ENCODE peak calls at places on chromosomes 16 and 17, in ten cellular contexts. One of them, this sample, is unnamed.

GRCh38 chr17:73625006-73625405 is 19.2 kb downstream of the SDK2 start:
- DNase-seq in uterus: no peak
- DNase-seq in esophagus muscularis mucosa: no peak
- DNase-seq in IMR-90: no peak
- DNase-seq in right lobe of liver: no peak
- DNase-seq in ovary: no peak
- DNase-seq in H54: no peak
- DNase-seq in Peyer's patch: no peak
- DNase-seq in body of pancreas: no peak
- DNase-seq in A549: no peak
- DNase-seq in this sample: no peak

GRCh38 chr17:61309857-61310256 is 89.8 kb upstream of the TBX2 start:
- DNase-seq in uterus: no peak
- DNase-seq in esophagus muscularis mucosa: no peak
- DNase-seq in IMR-90: peak
- DNase-seq in right lobe of liver: no peak
- DNase-seq in ovary: no peak
- DNase-seq in H54: peak
- DNase-seq in Peyer's patch: no peak
- DNase-seq in body of pancreas: no peak
- DNase-seq in A549: no peak
- DNase-seq in this sample: no peak

GRCh38 chr16:69114976-69115355 is 9.5 kb downstream of the HAS3 start:
- DNase-seq in uterus: no peak
- DNase-seq in esophagus muscularis mucosa: no peak
- DNase-seq in IMR-90: no peak
- DNase-seq in right lobe of liver: no peak
- DNase-seq in ovary: no peak
- DNase-seq in H54: no peak
- DNase-seq in Peyer's patch: no peak
- DNase-seq in body of pancreas: no peak
- DNase-seq in A549: no peak
- DNase-seq in this sample: no peak

GRCh38 chr17:39002991-39003715 is 36.0 kb upstream of the FBXO47 start:
- DNase-seq in uterus: peak
- DNase-seq in esophagus muscularis mucosa: peak
- DNase-seq in IMR-90: no peak
- DNase-seq in right lobe of liver: no peak
- DNase-seq in ovary: no peak
- DNase-seq in H54: no peak
- DNase-seq in Peyer's patch: peak
- DNase-seq in body of pancreas: peak
- DNase-seq in A549: no peak
- DNase-seq in this sample: peak

GRCh38 chr17:4436846-4437245 is 3.1 kb downstream of the SPNS3 start:
- DNase-seq in uterus: no peak
- DNase-seq in esophagus muscularis mucosa: no peak
- DNase-seq in IMR-90: no peak
- DNase-seq in right lobe of liver: no peak
- DNase-seq in ovary: no peak
- DNase-seq in H54: no peak
- DNase-seq in Peyer's patch: no peak
- DNase-seq in body of pancreas: no peak
- DNase-seq in A549: no peak
- DNase-seq in this sample: no peak

GRCh38 chr16:31125844-31126243 is 8.4 kb downstream of the KAT8 start:
- DNase-seq in uterus: no peak
- DNase-seq in esophagus muscularis mucosa: no peak
- DNase-seq in IMR-90: no peak
- DNase-seq in right lobe of liver: no peak
- DNase-seq in ovary: no peak
- DNase-seq in H54: no peak
- DNase-seq in Peyer's patch: no peak
- DNase-seq in body of pancreas: no peak
- DNase-seq in A549: no peak
- DNase-seq in this sample: no peak

GRCh38 chr17:17561408-17562144 is 29.9 kb downstream of the PEMT start:
- DNase-seq in uterus: no peak
- DNase-seq in esophagus muscularis mucosa: no peak
- DNase-seq in IMR-90: no peak
- DNase-seq in right lobe of liver: peak
- DNase-seq in ovary: no peak
- DNase-seq in H54: no peak
- DNase-seq in Peyer's patch: peak
- DNase-seq in body of pancreas: peak
- DNase-seq in A549: no peak
- DNase-seq in this sample: no peak

GRCh38 chr17:68780561-68780960 is 174.6 kb downstream of the ABCA8 start:
- DNase-seq in uterus: no peak
- DNase-seq in esophagus muscularis mucosa: no peak
- DNase-seq in IMR-90: no peak
- DNase-seq in right lobe of liver: no peak
- DNase-seq in ovary: no peak
- DNase-seq in H54: no peak
- DNase-seq in Peyer's patch: no peak
- DNase-seq in body of pancreas: no peak
- DNase-seq in A549: no peak
- DNase-seq in this sample: no peak

GRCh38 chr16:66212426-66212825 is 154.1 kb upstream of the CDH5 start:
- DNase-seq in uterus: no peak
- DNase-seq in esophagus muscularis mucosa: peak
- DNase-seq in IMR-90: no peak
- DNase-seq in right lobe of liver: no peak
- DNase-seq in ovary: no peak
- DNase-seq in H54: no peak
- DNase-seq in Peyer's patch: no peak
- DNase-seq in body of pancreas: no peak
- DNase-seq in A549: no peak
- DNase-seq in this sample: no peak

GRCh38 chr16:85221081-85221809 is 109.0 kb upstream of the CIBAR2 start:
- DNase-seq in uterus: no peak
- DNase-seq in esophagus muscularis mucosa: no peak
- DNase-seq in IMR-90: no peak
- DNase-seq in right lobe of liver: no peak
- DNase-seq in ovary: no peak
- DNase-seq in H54: no peak
- DNase-seq in Peyer's patch: no peak
- DNase-seq in body of pancreas: no peak
- DNase-seq in A549: no peak
- DNase-seq in this sample: no peak

GRCh38 chr17:37605813-37606505 is 3.3 kb downstream of the SYNRG start:
- DNase-seq in uterus: no peak
- DNase-seq in esophagus muscularis mucosa: no peak
- DNase-seq in IMR-90: no peak
- DNase-seq in right lobe of liver: no peak
- DNase-seq in ovary: no peak
- DNase-seq in H54: no peak
- DNase-seq in Peyer's patch: no peak
- DNase-seq in body of pancreas: no peak
- DNase-seq in A549: no peak
- DNase-seq in this sample: no peak

GRCh38 chr17:43226393-43226792 is 2.0 kb downstream of the CCDC200 start:
- DNase-seq in uterus: no peak
- DNase-seq in esophagus muscularis mucosa: no peak
- DNase-seq in IMR-90: no peak
- DNase-seq in right lobe of liver: no peak
- DNase-seq in ovary: no peak
- DNase-seq in H54: no peak
- DNase-seq in Peyer's patch: no peak
- DNase-seq in body of pancreas: no peak
- DNase-seq in A549: no peak
- DNase-seq in this sample: no peak

GRCh38 chr17:45088741-45089140 is 27.6 kb downstream of the NMT1 start:
- DNase-seq in uterus: no peak
- DNase-seq in esophagus muscularis mucosa: no peak
- DNase-seq in IMR-90: no peak
- DNase-seq in right lobe of liver: no peak
- DNase-seq in ovary: no peak
- DNase-seq in H54: no peak
- DNase-seq in Peyer's patch: no peak
- DNase-seq in body of pancreas: no peak
- DNase-seq in A549: no peak
- DNase-seq in this sample: no peak

GRCh38 chr16:19777061-19777460 is 59.0 kb downstream of the IQCK start:
- DNase-seq in uterus: no peak
- DNase-seq in esophagus muscularis mucosa: no peak
- DNase-seq in IMR-90: no peak
- DNase-seq in right lobe of liver: no peak
- DNase-seq in ovary: no peak
- DNase-seq in H54: no peak
- DNase-seq in Peyer's patch: no peak
- DNase-seq in body of pancreas: no peak
- DNase-seq in A549: no peak
- DNase-seq in this sample: no peak

GRCh38 chr16:1175566-1176279 is 22.8 kb downstream of the CACNA1H start:
- DNase-seq in uterus: no peak
- DNase-seq in esophagus muscularis mucosa: no peak
- DNase-seq in IMR-90: peak
- DNase-seq in right lobe of liver: no peak
- DNase-seq in ovary: no peak
- DNase-seq in H54: no peak
- DNase-seq in Peyer's patch: no peak
- DNase-seq in body of pancreas: no peak
- DNase-seq in A549: no peak
- DNase-seq in this sample: no peak

GRCh38 chr16:20803192-20803560 is 3.1 kb downstream of the ERI2 start:
- DNase-seq in uterus: no peak
- DNase-seq in esophagus muscularis mucosa: no peak
- DNase-seq in IMR-90: peak
- DNase-seq in right lobe of liver: no peak
- DNase-seq in ovary: no peak
- DNase-seq in H54: peak
- DNase-seq in Peyer's patch: no peak
- DNase-seq in body of pancreas: no peak
- DNase-seq in A549: no peak
- DNase-seq in this sample: no peak

GRCh38 chr16:81239722-81240121 is 1.2 kb downstream of the BCO1 start:
- DNase-seq in uterus: no peak
- DNase-seq in esophagus muscularis mucosa: no peak
- DNase-seq in IMR-90: no peak
- DNase-seq in right lobe of liver: no peak
- DNase-seq in ovary: no peak
- DNase-seq in H54: no peak
- DNase-seq in Peyer's patch: no peak
- DNase-seq in body of pancreas: no peak
- DNase-seq in A549: no peak
- DNase-seq in this sample: no peak

GRCh38 chr16:28298511-28298878 is 6.2 kb downstream of the SBK1 start:
- DNase-seq in uterus: no peak
- DNase-seq in esophagus muscularis mucosa: no peak
- DNase-seq in IMR-90: no peak
- DNase-seq in right lobe of liver: no peak
- DNase-seq in ovary: no peak
- DNase-seq in H54: no peak
- DNase-seq in Peyer's patch: no peak
- DNase-seq in body of pancreas: no peak
- DNase-seq in A549: no peak
- DNase-seq in this sample: no peak

GRCh38 chr17:63780507-63780906 is 6.5 kb downstream of the DDX42 start:
- DNase-seq in uterus: no peak
- DNase-seq in esophagus muscularis mucosa: no peak
- DNase-seq in IMR-90: peak
- DNase-seq in right lobe of liver: no peak
- DNase-seq in ovary: no peak
- DNase-seq in H54: no peak
- DNase-seq in Peyer's patch: no peak
- DNase-seq in body of pancreas: peak
- DNase-seq in A549: no peak
- DNase-seq in this sample: no peak
- TF ChIP-seq POLR2A in uterus: no peak
- TF ChIP-seq POLR2A in esophagus muscularis mucosa: no peak
- TF ChIP-seq POLR2A in IMR-90: no peak
- TF ChIP-seq POLR2A in right lobe of liver: no peak
- TF ChIP-seq POLR2A in ovary: no peak
- TF ChIP-seq POLR2A in H54: no peak
- TF ChIP-seq POLR2A in Peyer's patch: no peak
- TF ChIP-seq POLR2A in body of pancreas: no peak
- TF ChIP-seq POLR2A in A549: no peak
- TF ChIP-seq POLR2A in this sample: no peak

GRCh38 chr17:83073389-83074063 is 5.9 kb upstream of the METRNL start:
- DNase-seq in uterus: peak
- DNase-seq in esophagus muscularis mucosa: no peak
- DNase-seq in IMR-90: no peak
- DNase-seq in right lobe of liver: no peak
- DNase-seq in ovary: no peak
- DNase-seq in H54: peak
- DNase-seq in Peyer's patch: peak
- DNase-seq in body of pancreas: no peak
- DNase-seq in A549: no peak
- DNase-seq in this sample: peak
- TF ChIP-seq POLR2A in uterus: no peak
- TF ChIP-seq POLR2A in esophagus muscularis mucosa: no peak
- TF ChIP-seq POLR2A in IMR-90: no peak
- TF ChIP-seq POLR2A in right lobe of liver: no peak
- TF ChIP-seq POLR2A in ovary: no peak
- TF ChIP-seq POLR2A in H54: peak
- TF ChIP-seq POLR2A in Peyer's patch: no peak
- TF ChIP-seq POLR2A in body of pancreas: no peak
- TF ChIP-seq POLR2A in A549: no peak
- TF ChIP-seq POLR2A in this sample: no peak

DNA sequence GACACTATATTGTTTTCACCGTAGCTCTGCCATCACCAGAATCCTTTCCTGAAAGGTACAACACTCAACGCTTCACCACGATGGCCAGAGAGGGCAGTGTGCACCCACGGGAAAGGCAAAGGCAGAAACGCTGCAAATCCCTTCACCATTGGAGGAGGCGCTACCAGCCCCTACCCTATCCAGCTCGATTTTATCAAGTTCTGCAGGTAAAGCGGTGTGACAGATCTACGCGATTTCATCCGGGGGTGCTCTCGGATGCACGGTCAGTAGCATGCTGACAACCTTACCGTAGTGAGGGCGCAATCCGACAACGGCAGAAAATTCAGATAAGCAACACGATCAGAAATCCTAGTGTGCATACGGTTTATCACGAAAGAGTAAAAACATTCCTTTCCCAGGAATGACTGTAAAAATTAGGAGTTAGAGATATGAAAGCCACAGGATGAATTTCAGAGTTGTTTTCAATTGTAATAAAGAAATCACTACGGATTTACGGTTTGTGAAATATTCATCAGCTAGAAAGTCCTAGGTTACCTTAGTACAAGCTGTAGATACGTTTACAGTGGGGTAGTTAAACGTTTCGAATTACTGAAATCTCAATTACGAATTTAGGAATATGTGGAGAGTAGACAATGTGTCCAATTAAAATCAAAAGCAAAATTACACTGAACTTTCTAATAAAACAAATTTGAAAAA is 1.8 kb downstream of the NETO2 start:
- DNase-seq in uterus: peak
- DNase-seq in esophagus muscularis mucosa: no peak
- DNase-seq in IMR-90: peak
- DNase-seq in right lobe of liver: peak
- DNase-seq in ovary: peak
- DNase-seq in H54: peak
- DNase-seq in Peyer's patch: peak
- DNase-seq in body of pancreas: peak
- DNase-seq in A549: peak
- DNase-seq in this sample: peak
- TF ChIP-seq POLR2A in uterus: no peak
- TF ChIP-seq POLR2A in esophagus muscularis mucosa: no peak
- TF ChIP-seq POLR2A in IMR-90: peak
- TF ChIP-seq POLR2A in right lobe of liver: no peak
- TF ChIP-seq POLR2A in ovary: no peak
- TF ChIP-seq POLR2A in H54: no peak
- TF ChIP-seq POLR2A in Peyer's patch: no peak
- TF ChIP-seq POLR2A in body of pancreas: no peak
- TF ChIP-seq POLR2A in A549: no peak
- TF ChIP-seq POLR2A in this sample: no peak

GRCh38 chr16:2473999-2474876 is 689 bp upstream of the TBC1D24 start:
- DNase-seq in uterus: peak
- DNase-seq in esophagus muscularis mucosa: no peak
- DNase-seq in IMR-90: peak
- DNase-seq in right lobe of liver: peak
- DNase-seq in ovary: peak
- DNase-seq in H54: peak
- DNase-seq in Peyer's patch: peak
- DNase-seq in body of pancreas: peak
- DNase-seq in A549: peak
- DNase-seq in this sample: peak
- TF ChIP-seq POLR2A in uterus: no peak
- TF ChIP-seq POLR2A in esophagus muscularis mucosa: no peak
- TF ChIP-seq POLR2A in IMR-90: no peak
- TF ChIP-seq POLR2A in right lobe of liver: no peak
- TF ChIP-seq POLR2A in ovary: no peak
- TF ChIP-seq POLR2A in H54: peak
- TF ChIP-seq POLR2A in Peyer's patch: no peak
- TF ChIP-seq POLR2A in body of pancreas: no peak
- TF ChIP-seq POLR2A in A549: peak
- TF ChIP-seq POLR2A in this sample: peak